ENCODE peak calls at places on chromosomes 6 and 20, in five cellular contexts. M, J, W, P and E are unnamed samples.

GRCh38 chr6:129345890-129346289 is 364.1 kb downstream of the ARHGAP18 start:
- DNase-seq in W (peak), J (no peak), M (no peak), P (no peak), E (no peak)

GRCh38 chr20:4766631-4767030 is 44.9 kb downstream of the PRND start:
- DNase-seq in W (no peak), P (no peak), M (no peak), J (peak), E (no peak)

GRCh38 chr20:536426-537012 is 7.1 kb downstream of the CSNK2A1 start:
- DNase-seq in M (no peak), J (no peak), W (no peak), P (no peak), E (no peak)

GRCh38 chr6:2959909-2960719 is 11.3 kb downstream of the SERPINB6 start:
- DNase-seq in M (no peak), P (no peak), W (peak), J (peak), E (no peak)

GRCh38 chr20:38453941-38454340 is 18.7 kb upstream of the RALGAPB start:
- DNase-seq in J (no peak), W (no peak), P (no peak), M (no peak), E (no peak)

GRCh38 chr6:47352169-47352568 is 42.5 kb upstream of the TNFRSF21 start:
- DNase-seq in M (no peak), J (no peak), P (no peak), W (no peak), E (no peak)

GRCh38 chr6:44446626-44447297 is 59.3 kb downstream of the CDC5L start:
- DNase-seq in P (no peak), J (no peak), M (no peak), W (peak), E (no peak)

GRCh38 chr6:1698527-1698926 is 88.8 kb downstream of the FOXC1 start:
- DNase-seq in W (no peak), J (no peak), P (no peak), M (no peak), E (no peak)

GRCh38 chr20:10982692-10983091 is 308.9 kb upstream of the JAG1 start:
- DNase-seq in M (no peak), W (peak), J (no peak), P (no peak), E (no peak)

GRCh38 chr20:58107533-58107932 is 120.9 kb downstream of the ANKRD60 start:
- DNase-seq in P (no peak), W (no peak), M (no peak), J (no peak), E (no peak)

GRCh38 chr20:32354592-32355416 is 3.3 kb upstream of the ASXL1 start:
- DNase-seq in J (no peak), W (peak), M (no peak), P (no peak), E (no peak)

GRCh38 chr6:52317841-52318581 is 33.5 kb upstream of the MCM3 start:
- DNase-seq in P (no peak), J (no peak), M (no peak), W (peak), E (no peak)

GRCh38 chr20:3696200-3696599 is 14.4 kb upstream of the ADAM33 start:
- DNase-seq in M (no peak), P (no peak), W (no peak), J (no peak), E (no peak)

GRCh38 chr6:43173496-43174262 is 2.6 kb downstream of the SRF start:
- DNase-seq in W (no peak), J (peak), M (no peak), P (no peak), E (no peak)

GRCh38 chr20:53064935-53065334 is 92.8 kb downstream of the TSHZ2 start:
- DNase-seq in J (no peak), M (no peak), P (no peak), W (no peak), E (no peak)

GRCh38 chr6:118317581-118318563 is 230.2 kb upstream of the PLN start:
- DNase-seq in W (no peak), J (no peak), M (no peak), P (no peak), E (no peak)

GRCh38 chr20:37823276-37823980 is 79.5 kb upstream of the VSTM2L start:
- DNase-seq in P (no peak), W (peak), M (no peak), J (no peak), E (no peak)

GRCh38 chr6:2666906-2667575 is 83.7 kb downstream of the MYLK4 start:
- DNase-seq in M (no peak), J (no peak), P (no peak), W (no peak), E (no peak)

GRCh38 chr6:84220809-84221409 is 6.5 kb downstream of the CEP162 start:
- DNase-seq in J (peak), M (no peak), P (peak), W (peak), E (no peak)